ENCODE peak calls at places on chromosome 10, in five cellular contexts. One of them, this sample, is unnamed.

GRCh38 chr10:123986736-123987135 is 95.1 kb upstream of the CPXM2 start:
- DNase-seq in progenitor cell of endocrine pancreas: no peak
- DNase-seq in stomach: no peak
- DNase-seq in B cell: no peak
- DNase-seq in RWPE1: no peak
- DNase-seq in this sample: no peak

GRCh38 chr10:1657500-1657899 is 79.8 kb downstream of the ADARB2 start:
- DNase-seq in progenitor cell of endocrine pancreas: no peak
- DNase-seq in B cell: no peak
- DNase-seq in RWPE1: no peak
- DNase-seq in stomach: no peak
- DNase-seq in this sample: no peak

GRCh38 chr10:121531076-121531829 is 67.0 kb downstream of the FGFR2 start:
- DNase-seq in B cell: no peak
- DNase-seq in progenitor cell of endocrine pancreas: no peak
- DNase-seq in RWPE1: no peak
- DNase-seq in stomach: no peak
- DNase-seq in this sample: no peak

GRCh38 chr10:86971146-86971991 is 3.1 kb downstream of the ADIRF start:
- DNase-seq in progenitor cell of endocrine pancreas: peak; percentile 61
- DNase-seq in B cell: peak; percentile 86
- DNase-seq in RWPE1: peak; percentile 94
- DNase-seq in stomach: peak; percentile 91
- DNase-seq in this sample: peak; percentile 66

GRCh38 chr10:124131176-124131575 is 37.8 kb upstream of the CHST15 start:
- DNase-seq in stomach: no peak
- DNase-seq in RWPE1: no peak
- DNase-seq in B cell: no peak
- DNase-seq in progenitor cell of endocrine pancreas: no peak
- DNase-seq in this sample: no peak

GRCh38 chr10:50510517-50511473 is 113.0 kb downstream of the SGMS1 start:
- DNase-seq in RWPE1: no peak
- DNase-seq in progenitor cell of endocrine pancreas: no peak
- DNase-seq in stomach: no peak
- DNase-seq in B cell: no peak
- DNase-seq in this sample: no peak

GRCh38 chr10:88194961-88195367 is 331.5 kb downstream of the PTEN start:
- DNase-seq in B cell: no peak
- DNase-seq in RWPE1: no peak
- DNase-seq in stomach: no peak
- DNase-seq in progenitor cell of endocrine pancreas: no peak
- DNase-seq in this sample: no peak

GRCh38 chr10:112949875-112950507 is at the start of gene TCF7L2:
- DNase-seq in RWPE1: peak; percentile 96
- DNase-seq in progenitor cell of endocrine pancreas: peak; percentile 84
- DNase-seq in B cell: peak; percentile 47
- DNase-seq in stomach: peak; percentile 96
- DNase-seq in this sample: peak; percentile 88

GRCh38 chr10:77834943-77835668 is 91.4 kb downstream of the DLG5 start:
- DNase-seq in stomach: no peak
- DNase-seq in B cell: no peak
- DNase-seq in RWPE1: no peak
- DNase-seq in progenitor cell of endocrine pancreas: no peak
- DNase-seq in this sample: no peak

GRCh38 chr10:29555746-29556481 is 78.9 kb downstream of the SVIL start:
- DNase-seq in progenitor cell of endocrine pancreas: no peak
- DNase-seq in RWPE1: no peak
- DNase-seq in stomach: no peak
- DNase-seq in B cell: no peak
- DNase-seq in this sample: no peak

GRCh38 chr10:29555091-29555745 is 79.6 kb downstream of the SVIL start:
- DNase-seq in progenitor cell of endocrine pancreas: no peak
- DNase-seq in RWPE1: no peak
- DNase-seq in B cell: no peak
- DNase-seq in stomach: no peak
- DNase-seq in this sample: no peak

GRCh38 chr10:29557665-29558064 is 77.1 kb downstream of the SVIL start:
- DNase-seq in B cell: no peak
- DNase-seq in progenitor cell of endocrine pancreas: no peak
- DNase-seq in RWPE1: no peak
- DNase-seq in stomach: no peak
- DNase-seq in this sample: no peak

GRCh38 chr10:29553732-29554260 is 81.0 kb downstream of the SVIL start:
- DNase-seq in RWPE1: no peak
- DNase-seq in stomach: no peak
- DNase-seq in progenitor cell of endocrine pancreas: no peak
- DNase-seq in B cell: no peak
- DNase-seq in this sample: no peak

GRCh38 chr10:29554660-29555059 is 80.1 kb downstream of the SVIL start:
- DNase-seq in stomach: no peak
- DNase-seq in B cell: no peak
- DNase-seq in RWPE1: no peak
- DNase-seq in progenitor cell of endocrine pancreas: no peak
- DNase-seq in this sample: no peak
- TF ChIP-seq CTCF in stomach: no peak
- TF ChIP-seq CTCF in B cell: no peak
- TF ChIP-seq CTCF in RWPE1: no peak
- TF ChIP-seq CTCF in progenitor cell of endocrine pancreas: no peak
- TF ChIP-seq CTCF in this sample: no peak

GRCh38 chr10:67385089-67385488 is 310.9 kb downstream of the CTNNA3 start:
- DNase-seq in B cell: no peak
- DNase-seq in RWPE1: no peak
- DNase-seq in stomach: no peak
- DNase-seq in progenitor cell of endocrine pancreas: no peak
- DNase-seq in this sample: no peak

GRCh38 chr10:67386260-67386659 is 309.7 kb downstream of the CTNNA3 start:
- DNase-seq in stomach: no peak
- DNase-seq in RWPE1: no peak
- DNase-seq in progenitor cell of endocrine pancreas: no peak
- DNase-seq in B cell: no peak
- DNase-seq in this sample: no peak

GRCh38 chr10:67385566-67385965 is 310.4 kb downstream of the CTNNA3 start:
- DNase-seq in progenitor cell of endocrine pancreas: no peak
- DNase-seq in stomach: no peak
- DNase-seq in B cell: no peak
- DNase-seq in RWPE1: no peak
- DNase-seq in this sample: no peak
- TF ChIP-seq CTCF in progenitor cell of endocrine pancreas: no peak
- TF ChIP-seq CTCF in stomach: no peak
- TF ChIP-seq CTCF in B cell: no peak
- TF ChIP-seq CTCF in RWPE1: no peak
- TF ChIP-seq CTCF in this sample: no peak

DNA sequence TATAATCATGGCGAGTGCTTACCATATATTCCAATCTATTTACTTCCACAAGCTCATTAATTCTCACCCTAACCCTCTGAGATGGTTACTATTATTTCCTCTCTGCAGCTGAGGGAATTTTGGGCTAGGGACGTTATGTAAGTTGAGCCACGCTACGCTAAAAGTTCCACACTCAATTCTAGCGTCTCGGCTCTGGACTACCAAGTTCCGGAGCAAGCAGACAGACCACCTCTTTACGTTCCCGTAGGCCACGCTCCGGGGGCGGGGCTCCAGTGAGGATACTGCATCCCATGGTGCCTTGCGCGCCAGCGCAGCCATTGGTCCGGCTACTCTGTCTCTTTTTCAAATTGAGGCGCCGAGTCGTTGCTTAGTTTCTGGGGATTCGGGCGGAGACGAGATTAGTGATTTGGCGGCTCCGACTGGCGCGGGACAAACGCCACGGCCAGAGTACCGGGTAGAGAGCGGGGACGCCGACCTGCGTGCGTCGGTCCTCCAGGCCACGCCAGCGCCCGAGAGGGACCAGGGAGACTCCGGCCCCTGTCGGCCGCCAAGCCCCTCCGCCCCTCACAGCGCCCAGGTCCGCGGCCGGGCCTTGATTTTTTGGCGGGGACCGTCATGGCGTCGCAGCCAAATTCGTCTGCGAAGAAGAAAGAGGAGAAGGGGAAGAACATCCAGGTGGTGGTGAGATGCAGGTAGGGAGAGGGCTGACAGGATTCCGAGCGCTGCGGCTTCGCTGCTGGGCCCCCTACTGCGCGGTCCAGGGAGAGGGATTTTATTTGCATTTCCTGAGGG is at the start of gene KIF11:
- DNase-seq in B cell: peak; percentile 98
- DNase-seq in stomach: peak; percentile 98
- DNase-seq in RWPE1: peak; percentile 96
- DNase-seq in progenitor cell of endocrine pancreas: peak; percentile 93
- DNase-seq in this sample: peak; percentile 95
- TF ChIP-seq CTCF in B cell: no peak
- TF ChIP-seq CTCF in stomach: no peak
- TF ChIP-seq CTCF in RWPE1: no peak
- TF ChIP-seq CTCF in progenitor cell of endocrine pancreas: peak; percentile 20
- TF ChIP-seq CTCF in this sample: no peak

GRCh38 chr10:68073631-68074403 is 1.3 kb downstream of the HERC4 start:
- DNase-seq in RWPE1: no peak
- DNase-seq in B cell: no peak
- DNase-seq in progenitor cell of endocrine pancreas: no peak
- DNase-seq in stomach: no peak
- DNase-seq in this sample: no peak

GRCh38 chr10:68075550-68076004 is 494 bp upstream of the HERC4 start:
- DNase-seq in RWPE1: no peak
- DNase-seq in B cell: no peak
- DNase-seq in stomach: no peak
- DNase-seq in progenitor cell of endocrine pancreas: no peak
- DNase-seq in this sample: no peak

GRCh38 chr10:68074775-68075549 is at the start of gene HERC4:
- DNase-seq in stomach: peak; percentile 94
- DNase-seq in RWPE1: peak; percentile 97
- DNase-seq in progenitor cell of endocrine pancreas: peak; percentile 83
- DNase-seq in B cell: peak; percentile 95
- DNase-seq in this sample: peak; percentile 89

GRCh38 chr10:68077026-68077425 is 1.9 kb upstream of the HERC4 start:
- DNase-seq in B cell: no peak
- DNase-seq in stomach: no peak
- DNase-seq in progenitor cell of endocrine pancreas: no peak
- DNase-seq in RWPE1: no peak
- DNase-seq in this sample: no peak

DNA sequence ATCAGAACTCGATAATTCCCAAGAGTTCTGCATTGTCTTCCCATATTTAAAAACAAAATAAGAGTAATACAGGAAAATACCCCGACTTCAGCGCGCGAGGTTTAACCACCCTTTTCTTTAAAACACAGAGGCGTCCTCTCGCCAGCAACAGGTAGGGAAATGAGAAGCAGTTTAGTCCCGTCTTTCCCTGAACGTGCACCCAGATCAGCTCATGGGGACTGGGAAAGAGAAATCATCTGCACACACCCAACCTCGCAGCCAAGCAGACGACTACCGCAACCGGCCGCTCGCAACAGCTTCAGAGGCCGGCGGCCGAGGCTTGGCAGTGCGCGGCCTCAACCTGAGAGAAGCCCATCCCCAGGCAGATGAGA is 694 bp downstream of the HERC4 start:
- DNase-seq in progenitor cell of endocrine pancreas: no peak
- DNase-seq in B cell: no peak
- DNase-seq in RWPE1: no peak
- DNase-seq in stomach: no peak
- DNase-seq in this sample: no peak
- TF ChIP-seq CTCF in progenitor cell of endocrine pancreas: no peak
- TF ChIP-seq CTCF in B cell: no peak
- TF ChIP-seq CTCF in RWPE1: no peak
- TF ChIP-seq CTCF in stomach: no peak
- TF ChIP-seq CTCF in this sample: no peak

DNA sequence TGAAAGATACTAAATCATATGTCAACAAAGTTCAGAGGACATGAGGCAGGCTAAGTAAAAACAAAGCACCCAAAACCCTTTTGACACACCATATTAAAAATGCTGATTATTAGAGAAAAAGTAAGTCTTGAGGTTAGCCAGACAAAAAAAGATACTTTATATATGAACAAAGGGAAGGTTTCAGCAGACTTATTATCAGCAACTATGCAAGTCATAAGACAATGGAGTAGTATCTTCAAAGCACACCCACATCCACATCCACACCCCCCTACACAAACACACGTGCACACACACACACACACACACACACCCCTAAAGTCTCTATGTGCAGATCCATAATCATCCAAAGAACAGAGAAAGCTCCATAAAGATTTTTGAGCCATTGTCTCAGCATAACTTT is 1373.9 kb upstream of the CELF2 start:
- DNase-seq in progenitor cell of endocrine pancreas: no peak
- DNase-seq in stomach: no peak
- DNase-seq in RWPE1: no peak
- DNase-seq in B cell: no peak
- DNase-seq in this sample: no peak
- TF ChIP-seq CTCF in progenitor cell of endocrine pancreas: no peak
- TF ChIP-seq CTCF in stomach: no peak
- TF ChIP-seq CTCF in RWPE1: no peak
- TF ChIP-seq CTCF in B cell: no peak
- TF ChIP-seq CTCF in this sample: no peak

GRCh38 chr10:95909591-95909990 is 1.8 kb downstream of the CC2D2B start:
- DNase-seq in progenitor cell of endocrine pancreas: no peak
- DNase-seq in B cell: no peak
- DNase-seq in stomach: no peak
- DNase-seq in RWPE1: no peak
- DNase-seq in this sample: no peak

GRCh38 chr10:95908450-95908849 is 675 bp downstream of the CC2D2B start:
- DNase-seq in RWPE1: no peak
- DNase-seq in B cell: no peak
- DNase-seq in stomach: no peak
- DNase-seq in progenitor cell of endocrine pancreas: no peak
- DNase-seq in this sample: no peak

GRCh38 chr10:95907454-95908253 is at the start of gene CC2D2B:
- DNase-seq in RWPE1: peak; percentile 92
- DNase-seq in stomach: peak; percentile 84
- DNase-seq in progenitor cell of endocrine pancreas: peak; percentile 70
- DNase-seq in B cell: peak; percentile 65
- DNase-seq in this sample: peak; percentile 69

GRCh38 chr10:95906675-95907453 is 911 bp upstream of the CC2D2B start:
- DNase-seq in RWPE1: peak; percentile 54
- DNase-seq in progenitor cell of endocrine pancreas: no peak
- DNase-seq in B cell: peak; percentile 55
- DNase-seq in stomach: peak; percentile 51
- DNase-seq in this sample: no peak
- TF ChIP-seq CTCF in RWPE1: no peak
- TF ChIP-seq CTCF in progenitor cell of endocrine pancreas: no peak
- TF ChIP-seq CTCF in B cell: no peak
- TF ChIP-seq CTCF in stomach: no peak
- TF ChIP-seq CTCF in this sample: no peak